ENCODE peak calls at places on chromosome 16, in four cellular contexts. One of them, this sample, is unnamed.

GRCh38 chr16:11431915-11432465 is 86.7 kb downstream of the RMI2 start:
- DNase-seq in breast epithelium: no peak
- DNase-seq in hepatic stellate cell: no peak
- DNase-seq in D341Med: no peak
- DNase-seq in this sample: no peak

GRCh38 chr16:31083556-31083955 is 5.2 kb downstream of the PRSS53 start:
- DNase-seq in breast epithelium: no peak
- DNase-seq in D341Med: peak
- DNase-seq in hepatic stellate cell: no peak
- DNase-seq in this sample: no peak

GRCh38 chr16:11240636-11241473 is 15.1 kb downstream of the SOCS1 start:
- DNase-seq in hepatic stellate cell: no peak
- DNase-seq in breast epithelium: no peak
- DNase-seq in D341Med: no peak
- DNase-seq in this sample: peak

GRCh38 chr16:342455-343213 is 9.9 kb downstream of the AXIN1 start:
- DNase-seq in hepatic stellate cell: no peak
- DNase-seq in D341Med: no peak
- DNase-seq in breast epithelium: no peak
- DNase-seq in this sample: no peak

GRCh38 chr16:75868636-75869389 is 142.5 kb upstream of the CPHXL start:
- DNase-seq in D341Med: no peak
- DNase-seq in breast epithelium: no peak
- DNase-seq in hepatic stellate cell: no peak
- DNase-seq in this sample: no peak

GRCh38 chr16:81450783-81451491 is 6.3 kb downstream of the CMIP start:
- DNase-seq in breast epithelium: no peak
- DNase-seq in hepatic stellate cell: no peak
- DNase-seq in D341Med: no peak
- DNase-seq in this sample: no peak

GRCh38 chr16:30092373-30093010 is 768 bp upstream of the TBX6 start:
- DNase-seq in hepatic stellate cell: peak
- DNase-seq in D341Med: peak
- DNase-seq in breast epithelium: no peak
- DNase-seq in this sample: peak

GRCh38 chr16:17277981-17278381 is 192.8 kb downstream of the XYLT1 start:
- DNase-seq in hepatic stellate cell: peak
- DNase-seq in D341Med: peak
- DNase-seq in breast epithelium: no peak
- DNase-seq in this sample: peak

GRCh38 chr16:89422905-89423630 is 67.3 kb downstream of the ANKRD11 start:
- DNase-seq in breast epithelium: no peak
- DNase-seq in hepatic stellate cell: peak
- DNase-seq in D341Med: no peak
- DNase-seq in this sample: peak

GRCh38 chr16:66930189-66930588 is 4.0 kb downstream of the CIAO2B start:
- DNase-seq in breast epithelium: no peak
- DNase-seq in D341Med: no peak
- DNase-seq in hepatic stellate cell: no peak
- DNase-seq in this sample: peak

GRCh38 chr16:27566417-27566816 is 16.5 kb downstream of the KATNIP start:
- DNase-seq in D341Med: no peak
- DNase-seq in hepatic stellate cell: no peak
- DNase-seq in breast epithelium: no peak
- DNase-seq in this sample: no peak

GRCh38 chr16:75108792-75109731 is 7.5 kb downstream of the LDHD start:
- DNase-seq in breast epithelium: peak
- DNase-seq in hepatic stellate cell: peak
- DNase-seq in D341Med: no peak
- DNase-seq in this sample: peak

GRCh38 chr16:63877401-63877800 is 1244.5 kb downstream of the CDH11 start:
- DNase-seq in D341Med: no peak
- DNase-seq in hepatic stellate cell: no peak
- DNase-seq in breast epithelium: no peak
- DNase-seq in this sample: no peak

GRCh38 chr16:29986231-29986630 is 9.2 kb downstream of the HIRIP3 start:
- DNase-seq in D341Med: no peak
- DNase-seq in hepatic stellate cell: no peak
- DNase-seq in breast epithelium: no peak
- DNase-seq in this sample: no peak

GRCh38 chr16:63623551-63624039 is 1498.3 kb downstream of the CDH11 start:
- DNase-seq in D341Med: no peak
- DNase-seq in hepatic stellate cell: no peak
- DNase-seq in breast epithelium: no peak
- DNase-seq in this sample: no peak

GRCh38 chr16:8964462-8964861 is 756 bp upstream of the USP7 start:
- DNase-seq in hepatic stellate cell: no peak
- DNase-seq in breast epithelium: no peak
- DNase-seq in D341Med: no peak
- DNase-seq in this sample: no peak

GRCh38 chr16:15676506-15676905 is 26.5 kb downstream of the NDE1 start:
- DNase-seq in hepatic stellate cell: no peak
- DNase-seq in breast epithelium: no peak
- DNase-seq in D341Med: no peak
- DNase-seq in this sample: no peak

GRCh38 chr16:31355701-31356100 is 725 bp downstream of the ITGAX start:
- DNase-seq in hepatic stellate cell: no peak
- DNase-seq in D341Med: no peak
- DNase-seq in breast epithelium: no peak
- DNase-seq in this sample: no peak

GRCh38 chr16:31157136-31157535 is 7.3 kb upstream of the PRSS36 start:
- DNase-seq in breast epithelium: no peak
- DNase-seq in D341Med: no peak
- DNase-seq in hepatic stellate cell: no peak
- DNase-seq in this sample: no peak